ENCODE peak calls at places on chromosomes 11 and 22, in ten cellular contexts. K is activated naive CD8-positive, alpha-beta T cell treated with anti-CD3 and anti-CD28 coated beads for 36 hours; D is skeletal muscle cell; T is stimulated activated CD4-positive, alpha-beta T cell treated with anti-CD3 and anti-CD28 coated beads, Interleukin-12 subunit alpha, Interleukin-12 subunit beta, amount 100 ng/mL, for 48 hours; S is iris pigment epithelial cell; W is hepatocyte; Z is fibroblast of lung; X is CD4-positive, alpha-beta T cell; H is cardiac muscle cell; U is mesenteric fat pad. M is an unnamed sample.

GRCh38 chr11:19694796-19695345 is 17.8 kb upstream of the NAV2 start:
- DNase-seq in K (no peak), S (no peak), H (no peak), W (no peak), U (no peak), X (no peak), T (no peak), D (no peak), Z (no peak), M (no peak)

GRCh38 chr11:71127806-71128205 is 124.6 kb downstream of the SHANK2 start:
- DNase-seq in D (no peak), H (no peak), S (no peak), U (no peak), W (no peak), T (no peak), X (no peak), K (no peak), Z (no peak), M (no peak)

GRCh38 chr11:66950113-66950535 is 8.1 kb downstream of the PC start:
- DNase-seq in W (peak), H (no peak), D (no peak), S (peak), X (no peak), Z (peak), T (peak), K (peak), U (no peak), M (no peak)

GRCh38 chr11:129766858-129767604 is 48.6 kb upstream of the TMEM45B start:
- DNase-seq in T (peak), S (peak), H (peak), X (no peak), K (peak), U (no peak), D (no peak), W (peak), Z (peak), M (no peak)

GRCh38 chr11:65646921-65647701 is 9.2 kb downstream of the SIPA1 start:
- DNase-seq in Z (peak), S (peak), U (no peak), W (peak), X (no peak), T (no peak), D (no peak), K (no peak), H (no peak), M (no peak)

GRCh38 chr11:85762226-85762625 is 48.7 kb downstream of the SYTL2 start:
- DNase-seq in K (no peak), X (no peak), Z (no peak), W (no peak), S (no peak), H (no peak), D (no peak), U (no peak), T (no peak), M (no peak)

GRCh38 chr11:69530278-69531070 is 49.0 kb downstream of the LINC01488 start:
- DNase-seq in Z (no peak), S (no peak), D (no peak), W (no peak), K (no peak), H (no peak), U (peak), T (no peak), X (no peak), M (no peak)

GRCh38 chr22:41302016-41302767 is 867 bp downstream of the ZC3H7B start:
- DNase-seq in T (no peak), X (no peak), H (peak), U (no peak), Z (no peak), K (peak), S (no peak), D (no peak), W (peak), M (no peak)

GRCh38 chr11:4551346-4551979 is 6.5 kb downstream of the OR52M1 start:
- DNase-seq in U (no peak), Z (no peak), S (peak), H (no peak), D (no peak), K (no peak), X (no peak), T (no peak), W (no peak), M (no peak)

GRCh38 chr11:72705442-72706365 is 31.5 kb upstream of the PDE2A start:
- DNase-seq in K (no peak), S (no peak), H (no peak), W (no peak), X (no peak), Z (no peak), D (no peak), U (no peak), T (no peak), M (no peak)

GRCh38 chr22:21796863-21797262 is 61.3 kb upstream of the YPEL1 start:
- DNase-seq in T (no peak), Z (no peak), D (no peak), X (no peak), S (no peak), K (no peak), U (no peak), W (no peak), H (no peak), M (no peak)

GRCh38 chr22:19121631-19122142 is 525 bp downstream of the DGCR2 start:
- DNase-seq in S (peak), D (no peak), H (peak), K (peak), X (peak), T (no peak), W (peak), Z (peak), U (no peak), M (no peak)

GRCh38 chr22:49995413-49996191 is 17.0 kb downstream of the IL17REL start:
- DNase-seq in H (no peak), U (peak), K (no peak), T (no peak), W (no peak), D (no peak), S (no peak), Z (no peak), X (no peak), M (no peak)

GRCh38 chr11:3736816-3737215 is 60.5 kb downstream of the NUP98 start:
- DNase-seq in H (no peak), T (no peak), W (no peak), U (no peak), Z (no peak), X (no peak), K (no peak), S (no peak), D (no peak), M (no peak)

GRCh38 chr11:34356576-34356917 is 1.3 kb downstream of the ABTB2 start:
- DNase-seq in D (no peak), K (no peak), W (peak), U (no peak), T (no peak), X (no peak), Z (peak), H (peak), S (peak), M (no peak)

GRCh38 chr11:111372538-111372937 is 6.5 kb downstream of the POU2AF1 start:
- DNase-seq in T (no peak), S (no peak), U (no peak), D (no peak), X (no peak), H (no peak), Z (no peak), W (no peak), K (no peak), M (no peak)

GRCh38 chr22:48578138-48579034 is 1249.3 kb downstream of the BRD1 start:
- DNase-seq in Z (no peak), K (no peak), W (no peak), D (no peak), H (peak), X (no peak), T (no peak), U (no peak), S (no peak), M (no peak)

GRCh38 chr11:94171693-94172440 is 43.2 kb downstream of the PANX1 start:
- DNase-seq in T (peak), W (peak), U (no peak), K (peak), X (no peak), D (no peak), S (peak), H (peak), Z (peak), M (peak)

GRCh38 chr22:43491177-43491576 is 79.4 kb downstream of the MPPED1 start:
- DNase-seq in H (no peak), S (no peak), W (no peak), X (no peak), Z (no peak), D (no peak), K (no peak), U (no peak), T (no peak), M (no peak)